ENCODE peak calls at places on chromosomes 6 and 20, in nine cellular contexts. One of them, this sample, is unnamed.

GRCh38 chr20:2386516-2387179 is 5.9 kb downstream of the TGM6 start:
- DNase-seq in fibroblast of mammary gland: peak; percentile 43
- DNase-seq in mammary epithelial cell: peak; percentile 93
- DNase-seq in epithelial cell of esophagus: peak; percentile 94
- DNase-seq in adrenal gland: no peak
- DNase-seq in lower lobe of right lung: no peak
- DNase-seq in endodermal cell: peak; percentile 57
- DNase-seq in tibial nerve: no peak
- DNase-seq in Panc1: no peak
- DNase-seq in this sample: peak; percentile 49

GRCh38 chr6:31659649-31660223 is 842 bp downstream of the C6orf47 start:
- DNase-seq in Panc1: no peak
- DNase-seq in endodermal cell: peak; percentile 70
- DNase-seq in mammary epithelial cell: peak; percentile 48
- DNase-seq in epithelial cell of esophagus: peak; percentile 57
- DNase-seq in tibial nerve: no peak
- DNase-seq in fibroblast of mammary gland: peak; percentile 31
- DNase-seq in lower lobe of right lung: no peak
- DNase-seq in adrenal gland: no peak
- DNase-seq in this sample: peak; percentile 25

GRCh38 chr6:150705392-150705791 is 105.7 kb downstream of the PLEKHG1 start:
- DNase-seq in tibial nerve: no peak
- DNase-seq in Panc1: no peak
- DNase-seq in adrenal gland: no peak
- DNase-seq in mammary epithelial cell: no peak
- DNase-seq in endodermal cell: no peak
- DNase-seq in fibroblast of mammary gland: no peak
- DNase-seq in lower lobe of right lung: no peak
- DNase-seq in epithelial cell of esophagus: no peak
- DNase-seq in this sample: no peak

GRCh38 chr6:161452241-161452640 is 178.4 kb upstream of the AGPAT4 start:
- DNase-seq in mammary epithelial cell: no peak
- DNase-seq in Panc1: no peak
- DNase-seq in epithelial cell of esophagus: no peak
- DNase-seq in endodermal cell: no peak
- DNase-seq in lower lobe of right lung: no peak
- DNase-seq in tibial nerve: no peak
- DNase-seq in fibroblast of mammary gland: no peak
- DNase-seq in adrenal gland: no peak
- DNase-seq in this sample: no peak

GRCh38 chr6:43115365-43115764 is 39.3 kb downstream of the PTK7 start:
- DNase-seq in epithelial cell of esophagus: peak; percentile 94
- DNase-seq in fibroblast of mammary gland: no peak
- DNase-seq in endodermal cell: no peak
- DNase-seq in lower lobe of right lung: no peak
- DNase-seq in Panc1: no peak
- DNase-seq in mammary epithelial cell: peak; percentile 73
- DNase-seq in adrenal gland: no peak
- DNase-seq in tibial nerve: no peak
- DNase-seq in this sample: no peak

GRCh38 chr20:45969712-45970634 is 2.0 kb downstream of the ZNF335 start:
- DNase-seq in mammary epithelial cell: peak; percentile 50
- DNase-seq in lower lobe of right lung: no peak
- DNase-seq in adrenal gland: peak; percentile 47
- DNase-seq in Panc1: no peak
- DNase-seq in epithelial cell of esophagus: peak; percentile 77
- DNase-seq in endodermal cell: peak; percentile 81
- DNase-seq in tibial nerve: no peak
- DNase-seq in fibroblast of mammary gland: peak; percentile 76
- DNase-seq in this sample: peak; percentile 70

GRCh38 chr20:57330998-57331397 is 1.4 kb downstream of the SPO11 start:
- DNase-seq in fibroblast of mammary gland: peak; percentile 45
- DNase-seq in adrenal gland: no peak
- DNase-seq in Panc1: no peak
- DNase-seq in lower lobe of right lung: no peak
- DNase-seq in epithelial cell of esophagus: no peak
- DNase-seq in endodermal cell: no peak
- DNase-seq in mammary epithelial cell: no peak
- DNase-seq in tibial nerve: no peak
- DNase-seq in this sample: peak; percentile 43

GRCh38 chr6:125836466-125836865 is 45.7 kb downstream of the NCOA7 start:
- DNase-seq in adrenal gland: no peak
- DNase-seq in Panc1: no peak
- DNase-seq in tibial nerve: no peak
- DNase-seq in lower lobe of right lung: no peak
- DNase-seq in endodermal cell: no peak
- DNase-seq in fibroblast of mammary gland: no peak
- DNase-seq in epithelial cell of esophagus: no peak
- DNase-seq in mammary epithelial cell: no peak
- DNase-seq in this sample: no peak

GRCh38 chr20:57194154-57194553 is 72.3 kb downstream of the BMP7 start:
- DNase-seq in mammary epithelial cell: no peak
- DNase-seq in lower lobe of right lung: no peak
- DNase-seq in endodermal cell: no peak
- DNase-seq in epithelial cell of esophagus: no peak
- DNase-seq in tibial nerve: no peak
- DNase-seq in fibroblast of mammary gland: no peak
- DNase-seq in adrenal gland: no peak
- DNase-seq in Panc1: no peak
- DNase-seq in this sample: no peak

GRCh38 chr20:56322661-56323060 is 36.1 kb upstream of the FAM210B start:
- DNase-seq in tibial nerve: no peak
- DNase-seq in lower lobe of right lung: no peak
- DNase-seq in endodermal cell: no peak
- DNase-seq in mammary epithelial cell: no peak
- DNase-seq in fibroblast of mammary gland: peak; percentile 32
- DNase-seq in adrenal gland: no peak
- DNase-seq in epithelial cell of esophagus: no peak
- DNase-seq in Panc1: no peak
- DNase-seq in this sample: peak; percentile 85

GRCh38 chr20:32149566-32150170 is 40.2 kb downstream of the TM9SF4 start:
- DNase-seq in lower lobe of right lung: no peak
- DNase-seq in epithelial cell of esophagus: no peak
- DNase-seq in endodermal cell: no peak
- DNase-seq in Panc1: no peak
- DNase-seq in adrenal gland: no peak
- DNase-seq in fibroblast of mammary gland: no peak
- DNase-seq in tibial nerve: no peak
- DNase-seq in mammary epithelial cell: no peak
- DNase-seq in this sample: no peak

GRCh38 chr6:129818251-129818650 is 42.9 kb downstream of the TMEM244 start:
- DNase-seq in endodermal cell: no peak
- DNase-seq in mammary epithelial cell: no peak
- DNase-seq in Panc1: no peak
- DNase-seq in lower lobe of right lung: no peak
- DNase-seq in fibroblast of mammary gland: no peak
- DNase-seq in epithelial cell of esophagus: no peak
- DNase-seq in tibial nerve: no peak
- DNase-seq in adrenal gland: no peak
- DNase-seq in this sample: no peak

GRCh38 chr20:33443006-33443511 is 504 bp downstream of the SNTA1 start:
- DNase-seq in adrenal gland: peak; percentile 55
- DNase-seq in endodermal cell: no peak
- DNase-seq in fibroblast of mammary gland: no peak
- DNase-seq in lower lobe of right lung: no peak
- DNase-seq in epithelial cell of esophagus: no peak
- DNase-seq in mammary epithelial cell: no peak
- DNase-seq in tibial nerve: no peak
- DNase-seq in Panc1: no peak
- DNase-seq in this sample: no peak

GRCh38 chr20:55266361-55266760 is 739.0 kb downstream of the CBLN4 start:
- DNase-seq in lower lobe of right lung: no peak
- DNase-seq in fibroblast of mammary gland: no peak
- DNase-seq in mammary epithelial cell: no peak
- DNase-seq in epithelial cell of esophagus: no peak
- DNase-seq in tibial nerve: no peak
- DNase-seq in adrenal gland: no peak
- DNase-seq in endodermal cell: no peak
- DNase-seq in Panc1: no peak
- DNase-seq in this sample: no peak

GRCh38 chr20:55269913-55270312 is 735.4 kb downstream of the CBLN4 start:
- DNase-seq in tibial nerve: no peak
- DNase-seq in endodermal cell: no peak
- DNase-seq in mammary epithelial cell: peak; percentile 50
- DNase-seq in fibroblast of mammary gland: peak; percentile 65
- DNase-seq in adrenal gland: no peak
- DNase-seq in epithelial cell of esophagus: peak; percentile 19
- DNase-seq in lower lobe of right lung: no peak
- DNase-seq in Panc1: no peak
- DNase-seq in this sample: no peak

GRCh38 chr20:55264825-55265224 is 740.5 kb downstream of the CBLN4 start:
- DNase-seq in tibial nerve: no peak
- DNase-seq in epithelial cell of esophagus: no peak
- DNase-seq in Panc1: no peak
- DNase-seq in endodermal cell: no peak
- DNase-seq in lower lobe of right lung: no peak
- DNase-seq in adrenal gland: no peak
- DNase-seq in mammary epithelial cell: no peak
- DNase-seq in fibroblast of mammary gland: no peak
- DNase-seq in this sample: no peak
- H3K4me3 ChIP-seq in tibial nerve: no peak overlapping the region
- H3K4me3 ChIP-seq in epithelial cell of esophagus: no peak overlapping the region
- H3K4me3 ChIP-seq in Panc1: no peak overlapping the region
- H3K4me3 ChIP-seq in endodermal cell: no peak overlapping the region
- H3K4me3 ChIP-seq in lower lobe of right lung: no peak overlapping the region
- H3K4me3 ChIP-seq in adrenal gland: no peak overlapping the region
- H3K4me3 ChIP-seq in mammary epithelial cell: no peak overlapping the region
- H3K4me3 ChIP-seq in fibroblast of mammary gland: no peak overlapping the region
- H3K4me3 ChIP-seq in this sample: no peak overlapping the region

DNA sequence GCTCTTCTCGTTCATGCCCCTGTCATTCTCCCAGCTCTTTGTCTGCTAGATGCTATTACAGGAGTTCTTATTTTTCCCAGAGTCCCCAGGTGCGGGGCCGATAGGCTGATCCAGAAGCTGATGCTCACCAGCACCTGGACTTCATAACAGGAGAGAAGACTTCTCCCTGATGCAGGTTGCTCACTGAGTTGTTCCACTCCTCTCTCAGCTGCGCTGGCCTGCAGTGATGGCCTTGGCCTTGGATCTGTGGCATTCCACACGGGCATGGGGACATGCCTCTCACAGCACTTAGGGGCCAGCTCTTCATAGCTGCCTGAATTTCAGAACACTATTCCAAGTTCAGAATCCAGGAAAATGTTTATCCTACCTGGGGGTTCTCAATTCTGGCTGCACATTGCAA is 7.1 kb upstream of the TXNDC5 start:
- DNase-seq in lower lobe of right lung: no peak
- DNase-seq in adrenal gland: no peak
- DNase-seq in endodermal cell: no peak
- DNase-seq in mammary epithelial cell: no peak
- DNase-seq in Panc1: no peak
- DNase-seq in epithelial cell of esophagus: no peak
- DNase-seq in tibial nerve: no peak
- DNase-seq in fibroblast of mammary gland: no peak
- DNase-seq in this sample: no peak
- TF ChIP-seq CTCF in lower lobe of right lung: no peak
- TF ChIP-seq CTCF in adrenal gland: no peak
- TF ChIP-seq CTCF in endodermal cell: no peak
- TF ChIP-seq CTCF in mammary epithelial cell: no peak
- TF ChIP-seq CTCF in Panc1: no peak
- TF ChIP-seq CTCF in epithelial cell of esophagus: no peak
- TF ChIP-seq CTCF in tibial nerve: no peak
- TF ChIP-seq CTCF in fibroblast of mammary gland: no peak
- TF ChIP-seq CTCF in this sample: no peak

DNA sequence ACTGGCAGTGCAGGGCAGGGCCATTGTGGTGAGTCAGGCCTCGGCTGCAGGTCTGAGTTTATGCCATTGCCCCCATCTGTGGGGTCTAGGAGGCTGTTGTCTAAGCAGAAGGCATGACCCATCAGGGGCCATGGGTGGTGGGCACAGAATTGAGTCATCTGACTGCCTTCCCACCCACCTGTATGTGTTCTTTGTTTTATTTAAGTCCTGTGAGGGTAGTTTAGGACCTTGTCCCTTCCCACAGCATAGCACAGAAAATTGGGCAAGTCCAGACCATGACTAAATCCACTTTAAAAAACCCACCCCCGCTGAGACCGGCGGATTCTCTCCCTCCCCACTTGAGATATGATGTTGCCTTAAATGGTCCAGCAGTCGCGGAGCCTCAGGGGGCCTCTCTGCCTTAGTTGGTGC is 40.3 kb downstream of the ERMARD start:
- DNase-seq in endodermal cell: peak; percentile 33
- DNase-seq in fibroblast of mammary gland: no peak
- DNase-seq in epithelial cell of esophagus: no peak
- DNase-seq in tibial nerve: no peak
- DNase-seq in mammary epithelial cell: no peak
- DNase-seq in lower lobe of right lung: no peak
- DNase-seq in Panc1: no peak
- DNase-seq in adrenal gland: no peak
- DNase-seq in this sample: no peak
- H3K4me3 ChIP-seq in endodermal cell: no peak overlapping the region
- H3K4me3 ChIP-seq in fibroblast of mammary gland: no peak overlapping the region
- H3K4me3 ChIP-seq in epithelial cell of esophagus: no peak overlapping the region
- H3K4me3 ChIP-seq in tibial nerve: no peak overlapping the region
- H3K4me3 ChIP-seq in mammary epithelial cell: no peak overlapping the region
- H3K4me3 ChIP-seq in lower lobe of right lung: no peak overlapping the region
- H3K4me3 ChIP-seq in Panc1: no peak overlapping the region
- H3K4me3 ChIP-seq in adrenal gland: no peak overlapping the region
- H3K4me3 ChIP-seq in this sample: no peak overlapping the region

GRCh38 chr6:100451577-100451976 is 13.1 kb downstream of the SIM1 start:
- DNase-seq in tibial nerve: no peak
- DNase-seq in epithelial cell of esophagus: no peak
- DNase-seq in endodermal cell: no peak
- DNase-seq in mammary epithelial cell: no peak
- DNase-seq in Panc1: no peak
- DNase-seq in fibroblast of mammary gland: no peak
- DNase-seq in lower lobe of right lung: no peak
- DNase-seq in adrenal gland: no peak
- DNase-seq in this sample: no peak
- TF ChIP-seq CTCF in tibial nerve: no peak
- TF ChIP-seq CTCF in epithelial cell of esophagus: no peak
- TF ChIP-seq CTCF in endodermal cell: no peak
- TF ChIP-seq CTCF in mammary epithelial cell: no peak
- TF ChIP-seq CTCF in Panc1: no peak
- TF ChIP-seq CTCF in fibroblast of mammary gland: no peak
- TF ChIP-seq CTCF in lower lobe of right lung: no peak
- TF ChIP-seq CTCF in adrenal gland: no peak
- TF ChIP-seq CTCF in this sample: no peak